ENCODE peak calls at places on chromosomes 5 and 9, in six cellular contexts. G is HepG2, Z is body of pancreas, U is left lung, A is spleen, Q is colonic mucosa. B is an unnamed sample.

GRCh38 chr5:153824909-153825308 is 213.8 kb downstream of the FAM114A2 start:
- DNase-seq in U (no peak), Q (no peak), Z (no peak), G (no peak), A (no peak), B (no peak)

GRCh38 chr9:35719546-35719945 is 12.4 kb downstream of the TLN1 start:
- DNase-seq in U (no peak), Z (no peak), G (no peak), A (no peak), Q (no peak), B (no peak)

GRCh38 chr9:134648701-134649525 is 7.3 kb downstream of the COL5A1 start:
- DNase-seq in Q (no peak), U (peak; percentile 51), A (peak; percentile 27), G (no peak), Z (no peak), B (no peak)

GRCh38 chr5:64526709-64527439 is 21.1 kb downstream of the RGS7BP start:
- DNase-seq in Q (no peak), A (no peak), Z (no peak), U (no peak), G (no peak), B (no peak)

GRCh38 chr9:91664669-91665068 is 241.0 kb upstream of the NFIL3 start:
- DNase-seq in U (no peak), G (no peak), Z (no peak), A (no peak), Q (no peak), B (no peak)

GRCh38 chr9:34254966-34255825 is 73.9 kb downstream of the KIF24 start:
- DNase-seq in A (no peak), G (no peak), Q (no peak), U (no peak), Z (no peak), B (no peak)

GRCh38 chr5:102866315-102866693 is 111.2 kb downstream of the PAM start:
- DNase-seq in Q (no peak), Z (no peak), U (no peak), A (no peak), G (no peak), B (no peak)

GRCh38 chr9:78130004-78130403 is 98.4 kb upstream of the GNAQ start:
- DNase-seq in G (no peak), Q (peak; percentile 31), A (no peak), U (no peak), Z (no peak), B (no peak)

GRCh38 chr9:74960548-74960947 is 7.8 kb upstream of the C9orf40 start:
- DNase-seq in Z (no peak), A (no peak), U (no peak), Q (no peak), G (peak; percentile 6), B (no peak)

GRCh38 chr9:21579209-21579608 is 97.1 kb upstream of the IFNE start:
- DNase-seq in G (no peak), U (no peak), Q (no peak), A (no peak), Z (no peak), B (no peak)

GRCh38 chr5:17154211-17154996 is 63.0 kb upstream of the BASP1 start:
- DNase-seq in Q (no peak), U (no peak), Z (no peak), G (no peak), A (no peak), B (no peak)

GRCh38 chr5:37838152-37838932 is 1.5 kb downstream of the GDNF start:
- DNase-seq in A (no peak), Q (no peak), G (no peak), Z (no peak), U (no peak), B (no peak)

GRCh38 chr5:74042559-74043357 is 416.8 kb downstream of the ARHGEF28 start:
- DNase-seq in G (no peak), Q (no peak), Z (no peak), U (no peak), A (no peak), B (no peak)

GRCh38 chr9:131697908-131698714 is 41.8 kb downstream of the RAPGEF1 start:
- DNase-seq in U (no peak), A (no peak), G (no peak), Z (no peak), Q (no peak), B (no peak)

GRCh38 chr9:127119319-127119709 is 3.1 kb downstream of the ANGPTL2 start:
- DNase-seq in Q (no peak), U (no peak), Z (no peak), G (no peak), A (no peak), B (no peak)

GRCh38 chr5:172833691-172834569 is at the start of gene ERGIC1:
- DNase-seq in U (peak; percentile 97), G (peak; percentile 64), Z (peak; percentile 84), Q (peak; percentile 90), A (peak; percentile 97), B (peak; percentile 79)

GRCh38 chr9:132555528-132555927 is 26.9 kb upstream of the BARHL1 start:
- DNase-seq in Q (no peak), Z (no peak), G (no peak), U (no peak), A (no peak), B (no peak)

GRCh38 chr5:1851290-1851934 is 31.3 kb downstream of the IRX4 start:
- DNase-seq in U (peak; percentile 60), Z (no peak), A (no peak), G (no peak), Q (no peak), B (no peak)

GRCh38 chr5:2754621-2755370 is 3.3 kb upstream of the IRX2 start:
- DNase-seq in G (no peak), Q (no peak), A (no peak), Z (no peak), U (peak; percentile 86), B (no peak)

GRCh38 chr9:101354143-101354764 is 30.6 kb downstream of the BAAT start:
- DNase-seq in Q (peak; percentile 52), Z (no peak), G (peak; percentile 100), U (no peak), A (no peak), B (no peak)

GRCh38 chr5:178240772-178241171 is 8.2 kb upstream of the PHYKPL start:
- DNase-seq in U (peak; percentile 53), G (no peak), A (no peak), Z (no peak), Q (no peak), B (no peak)

GRCh38 chr9:76374702-76375543 is 19.3 kb downstream of the RFK start:
- DNase-seq in A (no peak), Z (peak; percentile 87), U (no peak), Q (peak; percentile 95), G (peak; percentile 85), B (no peak)

GRCh38 chr9:4826417-4827166 is 33.8 kb downstream of the RCL1 start:
- DNase-seq in U (no peak), G (no peak), Q (no peak), Z (no peak), A (no peak), B (no peak)

GRCh38 chr9:18658764-18659705 is 185.1 kb downstream of the ADAMTSL1 start:
- DNase-seq in Q (no peak), Z (no peak), G (no peak), U (no peak), A (no peak), B (no peak)

GRCh38 chr9:112061152-112061740 is 113.9 kb downstream of the SUSD1 start:
- DNase-seq in Z (no peak), U (no peak), G (peak; percentile 56), Q (peak; percentile 68), A (peak; percentile 81), B (no peak)

GRCh38 chr5:9502435-9502834 is 43.4 kb downstream of the SEMA5A start:
- DNase-seq in Z (no peak), A (no peak), G (no peak), Q (no peak), U (no peak), B (no peak)
- TF ChIP-seq CTCF in Z (no peak), A (no peak), G (no peak), Q (no peak), U (no peak), B (no peak)

GRCh38 chr9:38000332-38000731 is 68.7 kb downstream of the SHB start:
- DNase-seq in A (no peak), Q (no peak), Z (no peak), G (no peak), U (no peak), B (no peak)
- TF ChIP-seq CTCF in A (no peak), Q (no peak), Z (no peak), G (peak; percentile 53), U (no peak), B (no peak)

GRCh38 chr5:43661102-43661501 is 58.1 kb downstream of the NNT start:
- DNase-seq in U (no peak), Q (no peak), Z (peak; percentile 42), G (peak; percentile 40), A (no peak), B (no peak)
- TF ChIP-seq CTCF in U (peak; percentile 49), Q (peak; percentile 53), Z (peak; percentile 39), G (peak; percentile 16), A (peak; percentile 46), B (no peak)

DNA sequence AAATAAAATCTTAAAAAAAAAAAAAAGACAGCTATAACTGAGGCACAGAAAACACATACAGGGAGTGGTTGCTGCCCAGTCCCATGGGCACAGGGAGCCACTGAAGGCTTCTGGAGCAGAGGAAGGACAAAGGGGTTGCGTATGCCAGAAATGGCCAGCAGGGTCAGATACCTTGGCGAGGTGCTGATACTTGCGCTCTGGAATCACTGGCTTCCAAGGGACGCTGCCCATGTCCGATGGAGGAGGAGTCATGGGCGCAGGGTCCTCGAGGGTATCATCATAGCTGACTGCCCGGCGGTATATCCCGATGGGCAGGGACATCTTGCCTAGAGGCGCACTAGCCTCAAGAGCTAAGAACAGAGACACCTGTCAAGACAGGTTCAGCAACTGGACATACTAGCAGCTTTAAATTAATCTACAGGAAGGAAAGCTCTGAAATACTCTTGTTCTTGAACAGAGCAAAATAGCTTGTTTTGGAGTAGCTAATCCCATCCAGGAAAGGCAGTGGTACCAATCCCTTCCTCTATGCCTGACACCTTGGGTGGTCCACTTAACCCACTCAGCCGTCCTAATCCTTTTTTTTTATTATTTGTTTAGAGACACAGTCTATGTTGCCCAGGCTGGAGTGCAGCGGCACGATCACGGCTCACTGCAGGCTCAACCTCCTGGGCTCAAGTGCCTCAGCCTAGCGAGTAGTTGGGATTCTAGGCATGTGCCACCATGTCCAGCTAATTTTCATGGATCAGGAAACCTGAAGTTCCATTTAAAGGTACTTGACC is 6.0 kb downstream of the KIAA1191 start:
- DNase-seq in Z (no peak), G (no peak), A (no peak), Q (no peak), U (no peak), B (no peak)
- TF ChIP-seq CTCF in Z (no peak), G (no peak), A (no peak), Q (no peak), U (no peak), B (no peak)

DNA sequence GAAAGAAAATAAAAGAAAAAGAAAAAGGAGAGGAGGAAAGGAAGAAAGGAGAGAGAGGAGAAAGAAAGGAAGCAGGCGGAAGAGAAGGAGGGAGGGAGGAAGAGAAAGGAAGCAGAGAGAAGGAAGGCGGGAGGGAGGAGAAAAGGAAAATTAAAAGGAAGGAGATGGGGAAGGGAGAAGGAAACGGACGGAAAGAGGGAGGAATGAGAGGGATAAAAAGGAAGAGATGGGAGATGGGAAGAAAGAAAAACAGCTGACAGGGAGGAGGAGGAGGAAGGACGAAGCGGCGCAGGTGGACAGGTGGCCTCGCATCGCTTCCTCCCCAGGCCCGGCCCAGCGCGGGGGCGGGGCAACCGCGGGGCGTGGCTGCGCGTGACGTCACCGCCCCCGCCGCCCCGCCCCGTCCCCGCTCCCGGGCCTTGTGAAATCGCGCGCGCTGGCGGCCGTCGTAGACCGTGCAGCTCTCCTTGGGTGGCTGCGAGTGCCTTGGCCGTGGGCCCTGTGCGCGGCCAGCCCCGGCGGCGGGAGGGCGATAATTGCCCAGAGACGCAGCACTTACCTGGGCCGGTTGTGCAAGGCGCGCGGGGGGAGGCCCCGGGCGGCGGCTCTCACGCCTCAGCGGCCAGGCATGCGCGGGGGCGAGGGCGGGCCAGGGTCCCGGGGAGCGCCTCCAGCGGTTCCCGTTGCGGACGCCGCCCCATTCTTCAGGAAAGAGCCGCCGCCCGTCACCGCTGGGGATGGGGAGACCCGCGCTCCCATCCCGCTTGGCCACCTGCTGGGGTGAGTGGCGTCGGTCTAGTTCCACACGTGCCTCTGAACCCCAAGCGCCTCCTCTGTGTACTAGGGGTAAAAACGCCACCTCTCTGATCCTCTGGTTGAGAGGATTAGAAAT is 49.6 kb upstream of the FOXE1 start:
- DNase-seq in G (peak; percentile 33), Q (peak; percentile 74), A (peak; percentile 94), U (peak; percentile 95), Z (peak; percentile 93), B (peak; percentile 65)
- TF ChIP-seq CTCF in G (peak; percentile 42), Q (no peak), A (no peak), U (no peak), Z (no peak), B (no peak)

B was measured in activated B cell treated with CpG ODN at 0.5 μM for 24 hours.